ENCODE peak calls at places on chromosome 22, in five cellular contexts. O is NCI-H1092 treated with DMSO at 0.1 percent for 48 hours, W is T-helper 2 cell, J is A549, U is NCI-H1930. V is an unnamed sample.

GRCh38 chr22:35631597-35631996 is 14.5 kb upstream of the MB start:
- DNase-seq in O (peak), W (no peak), J (peak), U (no peak), V (no peak)

GRCh38 chr22:21713428-21714058 is 22.1 kb downstream of the YPEL1 start:
- DNase-seq in O (no peak), W (no peak), J (no peak), U (no peak), V (no peak)

GRCh38 chr22:42962295-42963230 is 52.4 kb downstream of the PACSIN2 start:
- DNase-seq in O (no peak), W (no peak), J (no peak), U (no peak), V (no peak)

GRCh38 chr22:29096736-29097669 is 24.2 kb downstream of the KREMEN1 start:
- DNase-seq in O (no peak), W (no peak), J (no peak), U (no peak), V (no peak)

GRCh38 chr22:23609983-23610781 is 21.9 kb downstream of the DRICH1 start:
- DNase-seq in O (no peak), W (no peak), J (no peak), U (no peak), V (no peak)

GRCh38 chr22:42770941-42771647 is 50.4 kb upstream of the A4GALT start:
- DNase-seq in O (no peak), W (no peak), J (no peak), U (no peak), V (no peak)

GRCh38 chr22:42519544-42520237 is at the start of gene RRP7A:
- DNase-seq in O (peak), W (peak), J (peak), U (peak), V (peak)

GRCh38 chr22:41094036-41094435 is 1.6 kb downstream of the EP300 start:
- DNase-seq in O (peak), W (no peak), J (no peak), U (no peak), V (no peak)

GRCh38 chr22:37258810-37259472 is 14.9 kb upstream of the RAC2 start:
- DNase-seq in O (no peak), W (no peak), J (no peak), U (no peak), V (no peak)

GRCh38 chr22:24875862-24876506 is 70.0 kb downstream of the SGSM1 start:
- DNase-seq in O (no peak), W (no peak), J (no peak), U (no peak), V (no peak)

GRCh38 chr22:31085928-31086327 is 4.8 kb downstream of the SMTN start:
- DNase-seq in O (no peak), W (no peak), J (no peak), U (no peak), V (no peak)

GRCh38 chr22:21796863-21797262 is 61.3 kb upstream of the YPEL1 start:
- DNase-seq in O (no peak), W (no peak), J (no peak), U (no peak), V (no peak)

V was measured in T-helper 1 cell.